ENCODE peak calls at places on chromosomes 2 and 18, in six cellular contexts. One of them, this sample, is unnamed.
A peak's percentile ranks its signal among the peaks of the same experiment; 100 is the strongest.

GRCh38 chr2:29114841-29115609 is at the start of gene CLIP4:
- DNase-seq in G401: peak; percentile 65
- DNase-seq in stimulated activated CD8-positive, alpha-beta memory T cell treated with anti-CD3 and anti-CD28 coated beads, Interleukin-4, amount 100 ng/mL, for 1 hour: peak; percentile 52
- DNase-seq in psoas muscle: peak; percentile 83
- DNase-seq in NCI-H524: peak; percentile 75
- DNase-seq in naive thymus-derived CD8-positive, alpha-beta T cell: peak; percentile 78
- DNase-seq in this sample: peak; percentile 73

GRCh38 chr2:21643180-21643579 is 519.4 kb downstream of the TDRD15 start:
- DNase-seq in G401: no peak
- DNase-seq in naive thymus-derived CD8-positive, alpha-beta T cell: no peak
- DNase-seq in stimulated activated CD8-positive, alpha-beta memory T cell treated with anti-CD3 and anti-CD28 coated beads, Interleukin-4, amount 100 ng/mL, for 1 hour: no peak
- DNase-seq in psoas muscle: no peak
- DNase-seq in NCI-H524: no peak
- DNase-seq in this sample: no peak

GRCh38 chr2:238420878-238421694 is 5.6 kb upstream of the ASB1 start:
- DNase-seq in naive thymus-derived CD8-positive, alpha-beta T cell: no peak
- DNase-seq in G401: no peak
- DNase-seq in stimulated activated CD8-positive, alpha-beta memory T cell treated with anti-CD3 and anti-CD28 coated beads, Interleukin-4, amount 100 ng/mL, for 1 hour: no peak
- DNase-seq in NCI-H524: no peak
- DNase-seq in psoas muscle: no peak
- DNase-seq in this sample: no peak

GRCh38 chr2:203534486-203535077 is 519 bp downstream of the RAPH1 start:
- DNase-seq in NCI-H524: peak; percentile 27
- DNase-seq in naive thymus-derived CD8-positive, alpha-beta T cell: peak; percentile 20
- DNase-seq in psoas muscle: no peak
- DNase-seq in stimulated activated CD8-positive, alpha-beta memory T cell treated with anti-CD3 and anti-CD28 coated beads, Interleukin-4, amount 100 ng/mL, for 1 hour: no peak
- DNase-seq in G401: peak; percentile 51
- DNase-seq in this sample: peak; percentile 33

GRCh38 chr2:88481937-88482336 is 29.4 kb upstream of the FOXI3 start:
- DNase-seq in G401: no peak
- DNase-seq in naive thymus-derived CD8-positive, alpha-beta T cell: no peak
- DNase-seq in psoas muscle: no peak
- DNase-seq in NCI-H524: peak; percentile 39
- DNase-seq in stimulated activated CD8-positive, alpha-beta memory T cell treated with anti-CD3 and anti-CD28 coated beads, Interleukin-4, amount 100 ng/mL, for 1 hour: no peak
- DNase-seq in this sample: no peak

GRCh38 chr2:217994776-217995274 is 8.0 kb downstream of the TNS1 start:
- DNase-seq in NCI-H524: no peak
- DNase-seq in G401: no peak
- DNase-seq in psoas muscle: no peak
- DNase-seq in stimulated activated CD8-positive, alpha-beta memory T cell treated with anti-CD3 and anti-CD28 coated beads, Interleukin-4, amount 100 ng/mL, for 1 hour: no peak
- DNase-seq in naive thymus-derived CD8-positive, alpha-beta T cell: no peak
- DNase-seq in this sample: no peak

GRCh38 chr2:222859786-222860726 is 780 bp upstream of the ACSL3 start:
- DNase-seq in G401: peak; percentile 48
- DNase-seq in NCI-H524: peak; percentile 19
- DNase-seq in psoas muscle: peak; percentile 71
- DNase-seq in naive thymus-derived CD8-positive, alpha-beta T cell: no peak
- DNase-seq in stimulated activated CD8-positive, alpha-beta memory T cell treated with anti-CD3 and anti-CD28 coated beads, Interleukin-4, amount 100 ng/mL, for 1 hour: no peak
- DNase-seq in this sample: no peak

GRCh38 chr2:157784169-157784822 is 91.8 kb downstream of the ACVR1 start:
- DNase-seq in naive thymus-derived CD8-positive, alpha-beta T cell: no peak
- DNase-seq in NCI-H524: no peak
- DNase-seq in stimulated activated CD8-positive, alpha-beta memory T cell treated with anti-CD3 and anti-CD28 coated beads, Interleukin-4, amount 100 ng/mL, for 1 hour: no peak
- DNase-seq in G401: peak; percentile 75
- DNase-seq in psoas muscle: no peak
- DNase-seq in this sample: no peak

GRCh38 chr2:74867841-74868658 is 34.1 kb downstream of the HK2 start:
- DNase-seq in NCI-H524: no peak
- DNase-seq in G401: no peak
- DNase-seq in stimulated activated CD8-positive, alpha-beta memory T cell treated with anti-CD3 and anti-CD28 coated beads, Interleukin-4, amount 100 ng/mL, for 1 hour: no peak
- DNase-seq in naive thymus-derived CD8-positive, alpha-beta T cell: no peak
- DNase-seq in psoas muscle: peak; percentile 75
- DNase-seq in this sample: no peak

GRCh38 chr2:28164280-28164801 is 228.3 kb upstream of the FOSL2 start:
- DNase-seq in naive thymus-derived CD8-positive, alpha-beta T cell: no peak
- DNase-seq in psoas muscle: peak; percentile 78
- DNase-seq in stimulated activated CD8-positive, alpha-beta memory T cell treated with anti-CD3 and anti-CD28 coated beads, Interleukin-4, amount 100 ng/mL, for 1 hour: no peak
- DNase-seq in G401: no peak
- DNase-seq in NCI-H524: peak; percentile 57
- DNase-seq in this sample: no peak

GRCh38 chr2:163667064-163667887 is 68.5 kb downstream of the FIGN start:
- DNase-seq in NCI-H524: no peak
- DNase-seq in stimulated activated CD8-positive, alpha-beta memory T cell treated with anti-CD3 and anti-CD28 coated beads, Interleukin-4, amount 100 ng/mL, for 1 hour: no peak
- DNase-seq in G401: no peak
- DNase-seq in naive thymus-derived CD8-positive, alpha-beta T cell: no peak
- DNase-seq in psoas muscle: no peak
- DNase-seq in this sample: no peak

GRCh38 chr18:40259073-40259472 is 1696.0 kb upstream of the PIK3C3 start:
- DNase-seq in NCI-H524: no peak
- DNase-seq in stimulated activated CD8-positive, alpha-beta memory T cell treated with anti-CD3 and anti-CD28 coated beads, Interleukin-4, amount 100 ng/mL, for 1 hour: no peak
- DNase-seq in naive thymus-derived CD8-positive, alpha-beta T cell: no peak
- DNase-seq in G401: no peak
- DNase-seq in psoas muscle: no peak
- DNase-seq in this sample: no peak

GRCh38 chr2:158724803-158725271 is 70.3 kb upstream of the DAPL1 start:
- DNase-seq in naive thymus-derived CD8-positive, alpha-beta T cell: no peak
- DNase-seq in psoas muscle: no peak
- DNase-seq in NCI-H524: peak; percentile 88
- DNase-seq in stimulated activated CD8-positive, alpha-beta memory T cell treated with anti-CD3 and anti-CD28 coated beads, Interleukin-4, amount 100 ng/mL, for 1 hour: no peak
- DNase-seq in G401: no peak
- DNase-seq in this sample: no peak

GRCh38 chr2:17475285-17475684 is 43.0 kb downstream of the RAD51AP2 start:
- DNase-seq in stimulated activated CD8-positive, alpha-beta memory T cell treated with anti-CD3 and anti-CD28 coated beads, Interleukin-4, amount 100 ng/mL, for 1 hour: no peak
- DNase-seq in naive thymus-derived CD8-positive, alpha-beta T cell: no peak
- DNase-seq in NCI-H524: no peak
- DNase-seq in psoas muscle: no peak
- DNase-seq in G401: no peak
- DNase-seq in this sample: no peak

GRCh38 chr18:51278045-51278649 is 80.7 kb upstream of the MEX3C start:
- DNase-seq in psoas muscle: no peak
- DNase-seq in naive thymus-derived CD8-positive, alpha-beta T cell: no peak
- DNase-seq in stimulated activated CD8-positive, alpha-beta memory T cell treated with anti-CD3 and anti-CD28 coated beads, Interleukin-4, amount 100 ng/mL, for 1 hour: no peak
- DNase-seq in NCI-H524: peak; percentile 63
- DNase-seq in G401: peak; percentile 4
- DNase-seq in this sample: no peak

GRCh38 chr2:233556756-233557736 is 9.5 kb downstream of the USP40 start:
- DNase-seq in NCI-H524: no peak
- DNase-seq in G401: no peak
- DNase-seq in naive thymus-derived CD8-positive, alpha-beta T cell: no peak
- DNase-seq in stimulated activated CD8-positive, alpha-beta memory T cell treated with anti-CD3 and anti-CD28 coated beads, Interleukin-4, amount 100 ng/mL, for 1 hour: no peak
- DNase-seq in psoas muscle: no peak
- DNase-seq in this sample: no peak

GRCh38 chr2:161138429-161138828 is 21.8 kb upstream of the TANK start:
- DNase-seq in G401: no peak
- DNase-seq in NCI-H524: no peak
- DNase-seq in stimulated activated CD8-positive, alpha-beta memory T cell treated with anti-CD3 and anti-CD28 coated beads, Interleukin-4, amount 100 ng/mL, for 1 hour: no peak
- DNase-seq in psoas muscle: no peak
- DNase-seq in naive thymus-derived CD8-positive, alpha-beta T cell: no peak
- DNase-seq in this sample: peak; percentile 31

GRCh38 chr2:239758325-239758877 is 266.7 kb downstream of the NDUFA10 start:
- DNase-seq in stimulated activated CD8-positive, alpha-beta memory T cell treated with anti-CD3 and anti-CD28 coated beads, Interleukin-4, amount 100 ng/mL, for 1 hour: no peak
- DNase-seq in G401: no peak
- DNase-seq in NCI-H524: no peak
- DNase-seq in naive thymus-derived CD8-positive, alpha-beta T cell: no peak
- DNase-seq in psoas muscle: peak; percentile 10
- DNase-seq in this sample: no peak

GRCh38 chr2:234392230-234392629 is 104.7 kb downstream of the ARL4C start:
- DNase-seq in psoas muscle: no peak
- DNase-seq in G401: no peak
- DNase-seq in NCI-H524: no peak
- DNase-seq in naive thymus-derived CD8-positive, alpha-beta T cell: no peak
- DNase-seq in stimulated activated CD8-positive, alpha-beta memory T cell treated with anti-CD3 and anti-CD28 coated beads, Interleukin-4, amount 100 ng/mL, for 1 hour: no peak
- DNase-seq in this sample: no peak

GRCh38 chr18:9615973-9616559 is 1.7 kb upstream of the PPP4R1 start:
- DNase-seq in naive thymus-derived CD8-positive, alpha-beta T cell: no peak
- DNase-seq in G401: no peak
- DNase-seq in stimulated activated CD8-positive, alpha-beta memory T cell treated with anti-CD3 and anti-CD28 coated beads, Interleukin-4, amount 100 ng/mL, for 1 hour: no peak
- DNase-seq in NCI-H524: no peak
- DNase-seq in psoas muscle: no peak
- DNase-seq in this sample: no peak